ENCODE peak calls at places on chromosomes 7 and 10, in five cellular contexts. D is HCT116, F is H1, J is GM12878, Q is HepG2. B is an unnamed sample.

GRCh38 chr7:101891124-101891523 is 73.7 kb downstream of the CUX1 start:
- DNase-seq in F (no peak), D (no peak), J (no peak), Q (no peak), B (no peak)

GRCh38 chr10:112768121-112768520 is 181.9 kb upstream of the TCF7L2 start:
- DNase-seq in J (no peak), Q (no peak), D (no peak), F (no peak), B (no peak)

GRCh38 chr7:49670991-49671390 is 102.4 kb upstream of the VWC2 start:
- DNase-seq in D (no peak), F (no peak), J (no peak), Q (no peak), B (no peak)

GRCh38 chr10:110496553-110497437 is 912 bp upstream of the DUSP5 start:
- DNase-seq in J (no peak), Q (no peak), F (no peak), D (no peak), B (no peak)

GRCh38 chr7:75813781-75814236 is at the start of gene CCL24:
- DNase-seq in J (no peak), F (no peak), D (no peak), Q (no peak), B (peak)

GRCh38 chr7:30970594-30971094 is 6.9 kb downstream of the GHRHR start:
- DNase-seq in Q (no peak), J (no peak), D (no peak), F (no peak), B (no peak)

GRCh38 chr10:120999868-121000267 is 148.7 kb downstream of the WDR11 start:
- DNase-seq in J (no peak), F (no peak), D (no peak), Q (peak), B (no peak)

GRCh38 chr7:34357068-34357467 is 300.9 kb upstream of the NPSR1 start:
- DNase-seq in F (no peak), J (no peak), Q (no peak), D (no peak), B (no peak)

GRCh38 chr10:127921075-127921750 is 14.3 kb downstream of the PTPRE start:
- DNase-seq in Q (no peak), J (no peak), D (no peak), F (peak), B (no peak)

GRCh38 chr7:55992346-55992745 is 28.0 kb downstream of the NIPSNAP2 start:
- DNase-seq in Q (no peak), D (no peak), J (no peak), F (no peak), B (no peak)

GRCh38 chr7:128892521-128893250 is 17.8 kb downstream of the KCP start:
- DNase-seq in D (no peak), J (no peak), Q (no peak), F (no peak), B (no peak)

GRCh38 chr7:106865130-106866115 is at the start of gene PIK3CG:
- DNase-seq in D (no peak), F (no peak), J (peak), Q (no peak), B (peak)

GRCh38 chr7:111089822-111090426 is 1.0 kb upstream of the LRRN3 start:
- DNase-seq in J (no peak), Q (peak), F (no peak), D (peak), B (peak)

GRCh38 chr7:102273749-102274712 is 12.6 kb upstream of the SH2B2 start:
- DNase-seq in J (no peak), F (no peak), Q (peak), D (peak), B (peak)

GRCh38 chr7:2710256-2710655 is 22.3 kb downstream of the AMZ1 start:
- DNase-seq in F (no peak), Q (no peak), D (no peak), J (peak), B (no peak)

GRCh38 chr7:139730746-139731612 is 46.8 kb downstream of the HIPK2 start:
- DNase-seq in F (no peak), D (no peak), J (no peak), Q (no peak), B (no peak)

GRCh38 chr10:6059506-6059905 is 2.7 kb downstream of the IL2RA start:
- DNase-seq in J (no peak), Q (no peak), D (no peak), F (no peak), B (no peak)

GRCh38 chr10:72081210-72081609 is 7.1 kb downstream of the SPOCK2 start:
- DNase-seq in J (no peak), Q (no peak), F (peak), D (no peak), B (no peak)

GRCh38 chr7:27187158-27187701 is 2.2 kb upstream of the HOXA11 start:
- DNase-seq in F (no peak), J (no peak), Q (no peak), D (no peak), B (no peak)

GRCh38 chr7:83849135-83849534 is 200.2 kb upstream of the SEMA3E start:
- DNase-seq in J (no peak), D (no peak), Q (no peak), F (no peak), B (no peak)

GRCh38 chr7:149525280-149525679 is 27.7 kb upstream of the ZNF746 start:
- DNase-seq in F (no peak), D (no peak), J (no peak), Q (no peak), B (no peak)

GRCh38 chr7:26196305-26196704 is 4.2 kb downstream of the HNRNPA2B1 start:
- DNase-seq in D (no peak), Q (no peak), J (no peak), F (no peak), B (no peak)

GRCh38 chr10:16192337-16192736 is 244.5 kb upstream of the PTER start:
- DNase-seq in F (no peak), Q (no peak), D (no peak), J (no peak), B (no peak)

GRCh38 chr10:31528834-31529233 is 209.8 kb downstream of the ZEB1 start:
- DNase-seq in J (no peak), F (no peak), Q (no peak), D (no peak), B (no peak)

GRCh38 chr7:43639858-43640491 is 57.1 kb downstream of the STK17A start:
- DNase-seq in D (no peak), J (no peak), Q (peak), F (no peak), B (no peak)

GRCh38 chr7:33754933-33755928 is 150.1 kb upstream of the BMPER start:
- DNase-seq in Q (no peak), D (no peak), F (no peak), J (no peak), B (no peak)

GRCh38 chr7:2373124-2373556 is 18.5 kb downstream of the EIF3B start:
- DNase-seq in J (no peak), F (no peak), Q (no peak), D (no peak), B (no peak)

GRCh38 chr10:45239642-45240041 is 75.8 kb downstream of the OR13A1 start:
- DNase-seq in Q (no peak), F (no peak), D (no peak), J (no peak), B (no peak)

GRCh38 chr7:97024209-97025129 is at the start of gene DLX5:
- DNase-seq in F (peak), Q (peak), J (no peak), D (no peak), B (no peak)

GRCh38 chr7:159141660-159142059 is 3.0 kb downstream of the VIPR2 start:
- DNase-seq in F (no peak), J (no peak), D (no peak), Q (no peak), B (no peak)

GRCh38 chr7:159140170-159140910 is 4.3 kb downstream of the VIPR2 start:
- DNase-seq in F (peak), J (no peak), Q (no peak), D (no peak), B (no peak)

GRCh38 chr7:159141159-159141558 is 3.5 kb downstream of the VIPR2 start:
- DNase-seq in Q (no peak), D (no peak), J (no peak), F (peak), B (no peak)

GRCh38 chr7:159142730-159143129 is 1.9 kb downstream of the VIPR2 start:
- DNase-seq in Q (no peak), J (no peak), D (no peak), F (no peak), B (no peak)

DNA sequence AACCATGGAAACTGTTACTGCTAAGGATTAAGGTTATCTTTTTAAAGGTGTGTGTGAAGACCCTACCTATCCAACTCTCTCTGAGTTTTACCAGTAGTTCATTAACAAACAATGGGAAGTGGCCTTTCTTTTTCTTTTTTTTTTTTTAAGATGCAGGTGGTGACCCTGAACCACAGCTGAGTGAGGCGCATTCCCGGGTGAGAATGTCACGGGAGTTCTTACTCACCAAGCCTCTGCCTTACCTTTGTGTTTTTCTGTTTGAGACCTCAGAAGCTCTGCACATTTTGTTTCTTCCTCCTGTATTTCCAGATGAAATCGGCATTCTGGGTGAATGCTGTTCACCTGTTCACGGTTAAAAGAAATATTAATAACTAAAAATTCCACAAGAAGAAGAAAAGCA is 2.5 kb downstream of the VIPR2 start:
- DNase-seq in J (no peak), D (no peak), Q (no peak), F (no peak), B (no peak)
- TF ChIP-seq SRF in J (no peak), D (no peak), Q (no peak), F (no peak), B (no peak)

GRCh38 chr10:68052463-68052862 is 22.6 kb downstream of the HERC4 start:
- DNase-seq in F (no peak), D (no peak), Q (no peak), J (no peak), B (no peak)

GRCh38 chr10:68049289-68050078 is 25.6 kb downstream of the HERC4 start:
- DNase-seq in Q (peak), J (no peak), F (no peak), D (no peak), B (no peak)

GRCh38 chr10:68047554-68048327 is 27.3 kb downstream of the HERC4 start:
- DNase-seq in J (no peak), Q (no peak), F (no peak), D (no peak), B (no peak)

GRCh38 chr10:68053553-68053952 is 21.5 kb downstream of the HERC4 start:
- DNase-seq in J (no peak), D (no peak), Q (no peak), F (no peak), B (no peak)
- TF ChIP-seq SRF in J (no peak), D (no peak), Q (no peak), F (no peak), B (no peak)

GRCh38 chr7:12450615-12451014 is 47.0 kb upstream of the VWDE start:
- DNase-seq in J (no peak), F (no peak), D (no peak), Q (no peak), B (no peak)

GRCh38 chr7:12458520-12459131 is 55.0 kb upstream of the VWDE start:
- DNase-seq in F (no peak), Q (peak), J (no peak), D (peak), B (peak)

DNA sequence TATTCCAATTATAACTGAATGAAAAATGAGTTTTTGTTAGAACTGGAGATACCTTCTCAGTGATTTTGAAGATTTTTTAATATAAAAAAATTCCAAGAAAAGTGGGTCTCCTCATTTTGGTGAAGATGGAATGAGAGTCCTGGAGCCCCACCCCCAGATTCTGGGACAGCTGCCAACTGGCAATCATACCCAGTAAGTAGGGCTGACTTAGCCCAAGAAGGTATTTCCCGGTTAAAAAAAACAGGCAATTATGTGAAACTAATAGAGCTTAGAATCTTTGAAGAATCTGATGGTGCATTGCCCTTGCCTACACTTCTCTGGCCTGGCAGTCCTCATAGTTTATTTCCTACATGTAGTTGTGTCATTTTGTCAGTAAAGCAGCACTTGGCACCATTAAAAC is 52.8 kb upstream of the VWDE start:
- DNase-seq in D (no peak), F (no peak), Q (no peak), J (no peak), B (no peak)
- TF ChIP-seq SRF in D (no peak), F (no peak), Q (no peak), J (no peak), B (no peak)

DNA sequence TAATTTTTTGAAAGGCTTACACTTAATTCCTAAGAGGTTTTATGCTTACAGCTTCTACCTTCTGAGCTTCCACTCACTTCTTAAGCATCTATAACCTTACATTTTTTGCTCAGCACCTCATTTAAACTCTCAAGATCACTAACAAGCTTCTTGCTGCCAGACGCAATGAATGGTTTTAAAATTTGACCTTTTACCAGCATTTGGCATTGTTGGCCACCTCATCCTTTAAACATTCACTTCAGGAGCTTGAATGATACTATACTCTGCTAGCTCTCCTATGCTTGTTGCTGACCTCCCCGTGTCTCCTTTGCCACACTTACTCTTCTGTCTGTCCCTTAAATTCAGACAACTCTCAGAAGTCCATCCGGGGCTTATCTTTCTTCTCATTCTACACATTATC is 37.7 kb upstream of the ODAD2 start:
- DNase-seq in J (no peak), Q (no peak), D (no peak), F (no peak), B (no peak)
- TF ChIP-seq SRF in J (no peak), Q (no peak), D (no peak), F (no peak), B (no peak)

GRCh38 chr7:99363286-99363685 is 11.2 kb upstream of the ARPC1B start:
- DNase-seq in J (no peak), D (no peak), Q (no peak), F (no peak), B (no peak)

GRCh38 chr7:99359465-99360154 is 14.9 kb upstream of the ARPC1B start:
- DNase-seq in J (no peak), D (no peak), Q (no peak), F (no peak), B (no peak)

GRCh38 chr7:99366646-99367045 is 7.9 kb upstream of the ARPC1B start:
- DNase-seq in F (no peak), J (no peak), D (no peak), Q (no peak), B (no peak)

GRCh38 chr7:99365318-99366141 is 9.0 kb upstream of the ARPC1B start:
- DNase-seq in J (no peak), F (peak), D (no peak), Q (peak), B (peak)

GRCh38 chr7:99362801-99363200 is 11.7 kb upstream of the ARPC1B start:
- DNase-seq in Q (no peak), D (no peak), F (no peak), J (no peak), B (no peak)
- TF ChIP-seq SRF in Q (no peak), D (no peak), F (no peak), J (no peak), B (no peak)

DNA sequence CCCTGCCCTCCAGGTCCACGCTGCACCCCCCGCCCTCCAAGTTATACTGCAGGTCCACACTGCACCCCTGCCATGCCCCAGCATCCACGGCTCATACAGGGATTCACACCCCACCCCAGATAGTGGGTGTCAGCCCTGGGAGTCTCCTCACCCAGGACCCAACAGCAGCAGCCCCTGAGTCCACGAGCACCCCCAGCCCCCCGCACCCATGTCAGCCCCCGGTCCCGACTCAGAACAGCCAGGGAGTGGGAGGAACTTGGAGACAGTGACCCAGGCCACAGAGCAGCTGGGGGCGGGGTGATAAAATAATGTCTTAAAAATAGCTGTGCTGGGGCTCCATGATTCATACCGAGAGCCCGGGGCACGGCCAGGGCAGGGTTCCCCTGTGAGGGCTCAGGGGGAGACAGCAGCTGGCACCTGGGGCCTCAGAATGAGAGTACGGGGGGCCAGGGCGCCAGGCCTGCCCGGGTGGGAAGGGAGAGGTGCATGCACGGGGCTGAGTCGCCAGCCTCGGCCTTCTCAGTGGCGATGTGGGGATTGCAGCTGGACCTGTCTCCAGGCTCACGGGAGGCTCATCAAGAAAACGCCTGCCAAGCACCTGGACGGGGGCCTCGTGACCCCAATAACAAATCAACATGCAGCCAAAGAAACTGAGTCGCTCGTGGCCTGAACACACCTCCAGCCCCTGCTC is 29.8 kb downstream of the ADAP1 start:
- DNase-seq in J (no peak), D (no peak), F (no peak), Q (no peak), B (no peak)
- TF ChIP-seq SRF in J (no peak), D (no peak), F (no peak), Q (no peak), B (no peak)

DNA sequence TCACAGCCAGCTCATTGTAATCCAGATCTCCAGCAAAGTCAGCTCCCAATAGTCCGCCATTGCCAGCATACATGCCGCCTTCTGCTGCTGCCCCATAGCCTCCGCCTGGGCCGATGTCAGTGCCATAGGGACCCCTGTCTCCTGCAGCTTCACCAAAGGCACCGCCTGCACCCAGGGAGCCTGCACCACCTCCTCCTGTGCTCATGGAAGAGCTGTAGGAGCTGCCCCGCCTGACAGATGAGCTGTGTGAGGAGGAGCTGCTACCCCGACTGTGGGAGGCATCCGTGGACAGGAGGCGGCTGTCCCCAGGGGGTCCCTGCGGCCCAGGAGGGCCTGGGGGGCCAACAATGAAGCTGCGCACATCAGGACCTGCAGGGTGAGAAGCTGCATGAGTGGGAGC is 51.7 kb downstream of the COL17A1 start:
- DNase-seq in F (peak), D (no peak), J (no peak), Q (no peak), B (no peak)
- TF ChIP-seq SRF in F (no peak), D (no peak), J (no peak), Q (no peak), B (no peak)

B was measured in K562.